ENCODE peak calls at places on chromosomes 3 and 15, in four cellular contexts. One of them, this sample, is unnamed.

GRCh38 chr3:175186511-175186910 is 327.4 kb downstream of the NAALADL2 start:
- DNase-seq in left lung: no peak
- DNase-seq in transverse colon: no peak
- DNase-seq in AG04450: no peak
- DNase-seq in this sample: no peak

GRCh38 chr3:122101646-122102045 is 46.5 kb downstream of the CD86 start:
- DNase-seq in left lung: no peak
- DNase-seq in transverse colon: no peak
- DNase-seq in AG04450: peak; percentile 24
- DNase-seq in this sample: no peak

GRCh38 chr3:155391104-155391503 is 97.6 kb upstream of the STRIT1 start:
- DNase-seq in left lung: no peak
- DNase-seq in transverse colon: no peak
- DNase-seq in AG04450: no peak
- DNase-seq in this sample: no peak

GRCh38 chr3:186381424-186382216 is 19.6 kb upstream of the DGKG start:
- DNase-seq in left lung: no peak
- DNase-seq in transverse colon: peak; percentile 22
- DNase-seq in AG04450: no peak
- DNase-seq in this sample: no peak

GRCh38 chr3:33004205-33004604 is 52.8 kb downstream of the CCR4 start:
- DNase-seq in left lung: no peak
- DNase-seq in transverse colon: no peak
- DNase-seq in AG04450: no peak
- DNase-seq in this sample: no peak

GRCh38 chr3:192917258-192917507 is 473 bp downstream of the MB21D2 start:
- DNase-seq in left lung: no peak
- DNase-seq in transverse colon: no peak
- DNase-seq in AG04450: no peak
- DNase-seq in this sample: no peak

GRCh38 chr15:65796610-65797012 is 4.5 kb upstream of the DENND4A start:
- DNase-seq in left lung: no peak
- DNase-seq in transverse colon: no peak
- DNase-seq in AG04450: no peak
- DNase-seq in this sample: no peak

GRCh38 chr3:57078366-57079220 is 18.1 kb downstream of the SPATA12 start:
- DNase-seq in left lung: peak; percentile 85
- DNase-seq in transverse colon: peak; percentile 66
- DNase-seq in AG04450: no peak
- DNase-seq in this sample: no peak

GRCh38 chr3:182713743-182714517 is 79.4 kb upstream of the ATP11B start:
- DNase-seq in left lung: no peak
- DNase-seq in transverse colon: no peak
- DNase-seq in AG04450: peak; percentile 36
- DNase-seq in this sample: no peak

GRCh38 chr3:138082992-138083386 is 32.4 kb downstream of the DZIP1L start:
- DNase-seq in left lung: no peak
- DNase-seq in transverse colon: no peak
- DNase-seq in AG04450: no peak
- DNase-seq in this sample: no peak

GRCh38 chr3:190491533-190492054 is 22.3 kb upstream of the IL1RAP start:
- DNase-seq in left lung: no peak
- DNase-seq in transverse colon: no peak
- DNase-seq in AG04450: no peak
- DNase-seq in this sample: no peak

GRCh38 chr15:78680416-78681068 is 39.5 kb upstream of the CHRNB4 start:
- DNase-seq in left lung: no peak
- DNase-seq in transverse colon: no peak
- DNase-seq in AG04450: no peak
- DNase-seq in this sample: no peak

GRCh38 chr15:95853350-95853749 is 477.1 kb upstream of the NR2F2 start:
- DNase-seq in left lung: no peak
- DNase-seq in transverse colon: no peak
- DNase-seq in AG04450: no peak
- DNase-seq in this sample: no peak

GRCh38 chr15:96344706-96345559 is 14.4 kb downstream of the NR2F2 start:
- DNase-seq in left lung: no peak
- DNase-seq in transverse colon: no peak
- DNase-seq in AG04450: no peak
- DNase-seq in this sample: no peak

GRCh38 chr15:80777836-80778620 is 1.1 kb upstream of the CEMIP start:
- DNase-seq in left lung: no peak
- DNase-seq in transverse colon: no peak
- DNase-seq in AG04450: no peak
- DNase-seq in this sample: no peak

GRCh38 chr3:69080233-69080644 is at the start of gene UBA3:
- DNase-seq in left lung: peak; percentile 99
- DNase-seq in transverse colon: peak; percentile 95
- DNase-seq in AG04450: no peak
- DNase-seq in this sample: peak; percentile 88

GRCh38 chr3:13229291-13229949 is 156.2 kb upstream of the IQSEC1 start:
- DNase-seq in left lung: peak; percentile 14
- DNase-seq in transverse colon: no peak
- DNase-seq in AG04450: no peak
- DNase-seq in this sample: no peak

GRCh38 chr3:19522305-19522704 is 374.0 kb downstream of the KCNH8 start:
- DNase-seq in left lung: no peak
- DNase-seq in transverse colon: no peak
- DNase-seq in AG04450: no peak
- DNase-seq in this sample: no peak

GRCh38 chr3:7657214-7658112 is 796.5 kb downstream of the GRM7 start:
- DNase-seq in left lung: no peak
- DNase-seq in transverse colon: no peak
- DNase-seq in AG04450: no peak
- DNase-seq in this sample: no peak

GRCh38 chr15:58459562-58459961 is 27.8 kb downstream of the LIPC start:
- DNase-seq in left lung: peak; percentile 81
- DNase-seq in transverse colon: peak; percentile 55
- DNase-seq in AG04450: no peak
- DNase-seq in this sample: no peak

GRCh38 chr3:47089605-47090004 is 74.3 kb downstream of the SETD2 start:
- DNase-seq in left lung: no peak
- DNase-seq in transverse colon: no peak
- DNase-seq in AG04450: no peak
- DNase-seq in this sample: no peak

GRCh38 chr15:50562735-50563640 is 16.5 kb upstream of the USP50 start:
- DNase-seq in left lung: no peak
- DNase-seq in transverse colon: no peak
- DNase-seq in AG04450: no peak
- DNase-seq in this sample: no peak

GRCh38 chr15:49506341-49506740 is 83.3 kb downstream of the FGF7 start:
- DNase-seq in left lung: no peak
- DNase-seq in transverse colon: no peak
- DNase-seq in AG04450: no peak
- DNase-seq in this sample: no peak

GRCh38 chr3:38640661-38641441 is 8.6 kb downstream of the SCN5A start:
- DNase-seq in left lung: no peak
- DNase-seq in transverse colon: no peak
- DNase-seq in AG04450: no peak
- DNase-seq in this sample: no peak

DNA sequence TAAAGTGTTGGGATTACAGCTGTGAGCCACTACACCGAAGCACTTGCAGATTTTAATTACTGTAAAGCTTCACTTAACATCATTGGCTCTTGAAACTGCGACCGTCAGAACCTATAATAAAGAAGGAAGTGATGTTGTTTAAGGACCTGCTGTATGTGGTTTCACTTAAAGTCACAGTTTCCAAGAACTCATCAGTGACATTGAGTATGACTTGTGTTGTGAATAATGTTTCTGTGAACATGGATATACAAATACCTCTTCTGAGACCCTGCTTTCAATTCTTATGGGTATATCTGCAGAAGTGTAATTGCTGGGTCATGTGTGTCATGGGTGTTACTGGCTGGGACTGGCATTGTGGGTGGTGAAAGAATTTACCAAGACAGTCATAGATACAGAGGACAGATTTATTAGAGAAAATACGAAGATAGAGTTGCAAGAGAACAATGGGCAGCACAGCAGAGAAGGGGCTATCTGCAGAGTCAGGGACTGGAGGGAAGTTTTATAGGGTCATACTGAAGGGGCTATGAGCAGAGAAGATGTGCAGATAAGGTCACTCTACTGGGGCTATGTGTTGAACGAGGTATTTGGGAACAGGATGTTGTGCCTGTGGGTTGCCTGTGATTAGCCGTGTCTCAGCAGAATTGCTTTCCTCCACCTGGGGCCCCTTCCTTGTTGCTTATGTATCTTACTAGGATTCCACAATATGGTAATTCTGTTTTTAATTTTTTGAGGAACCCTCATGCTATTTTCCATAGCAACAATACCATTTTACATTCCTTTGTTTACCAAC is 4.5 kb downstream of the NDUFB5 start:
- DNase-seq in left lung: no peak
- DNase-seq in transverse colon: no peak
- DNase-seq in AG04450: no peak
- DNase-seq in this sample: no peak
- H3K4me3 ChIP-seq in left lung: no peak overlapping the region
- H3K4me3 ChIP-seq in transverse colon: no peak overlapping the region
- H3K4me3 ChIP-seq in AG04450: no peak overlapping the region
- H3K4me3 ChIP-seq in this sample: no peak overlapping the region

GRCh38 chr3:152299243-152299976 is 30.7 kb downstream of the MBNL1 start:
- DNase-seq in left lung: no peak
- DNase-seq in transverse colon: no peak
- DNase-seq in AG04450: no peak
- DNase-seq in this sample: no peak
- TF ChIP-seq CTCF in left lung: no peak
- TF ChIP-seq CTCF in transverse colon: no peak
- TF ChIP-seq CTCF in AG04450: no peak
- TF ChIP-seq CTCF in this sample: no peak

GRCh38 chr3:128549283-128550112 is 56.5 kb upstream of the GATA2 start:
- DNase-seq in left lung: no peak
- DNase-seq in transverse colon: no peak
- DNase-seq in AG04450: peak; percentile 36
- DNase-seq in this sample: no peak

GRCh38 chr3:128550113-128550440 is 57.1 kb upstream of the GATA2 start:
- DNase-seq in left lung: no peak
- DNase-seq in transverse colon: no peak
- DNase-seq in AG04450: no peak
- DNase-seq in this sample: no peak

GRCh38 chr3:128547368-128547987 is 54.5 kb upstream of the GATA2 start:
- DNase-seq in left lung: no peak
- DNase-seq in transverse colon: no peak
- DNase-seq in AG04450: no peak
- DNase-seq in this sample: no peak

GRCh38 chr3:128548011-128548410 is 55.0 kb upstream of the GATA2 start:
- DNase-seq in left lung: no peak
- DNase-seq in transverse colon: no peak
- DNase-seq in AG04450: no peak
- DNase-seq in this sample: no peak

GRCh38 chr3:128548426-128549282 is 55.7 kb upstream of the GATA2 start:
- DNase-seq in left lung: no peak
- DNase-seq in transverse colon: no peak
- DNase-seq in AG04450: no peak
- DNase-seq in this sample: no peak
- H3K27ac ChIP-seq in left lung: peak overlapping the region; percentile 55
- H3K27ac ChIP-seq in transverse colon: no peak overlapping the region
- H3K27ac ChIP-seq in AG04450: peak overlapping the region; percentile 58
- H3K27ac ChIP-seq in this sample: no peak overlapping the region

GRCh38 chr3:127749787-127750225 is 72.5 kb downstream of the MGLL start:
- DNase-seq in left lung: no peak
- DNase-seq in transverse colon: no peak
- DNase-seq in AG04450: no peak
- DNase-seq in this sample: no peak
- H3K4me3 ChIP-seq in left lung: no peak overlapping the region
- H3K4me3 ChIP-seq in transverse colon: no peak overlapping the region
- H3K4me3 ChIP-seq in AG04450: no peak overlapping the region
- H3K4me3 ChIP-seq in this sample: no peak overlapping the region

GRCh38 chr15:35444557-35445204 is 101.3 kb downstream of the DPH6 start:
- DNase-seq in left lung: no peak
- DNase-seq in transverse colon: no peak
- DNase-seq in AG04450: no peak
- DNase-seq in this sample: no peak
- TF ChIP-seq CTCF in left lung: peak; percentile 84
- TF ChIP-seq CTCF in transverse colon: peak; percentile 76
- TF ChIP-seq CTCF in AG04450: peak; percentile 82
- TF ChIP-seq CTCF in this sample: peak; percentile 74

GRCh38 chr15:90713081-90713480 is 4.1 kb upstream of the BLM start:
- DNase-seq in left lung: no peak
- DNase-seq in transverse colon: no peak
- DNase-seq in AG04450: no peak
- DNase-seq in this sample: no peak
- H3K27ac ChIP-seq in left lung: no peak overlapping the region
- H3K27ac ChIP-seq in transverse colon: no peak overlapping the region
- H3K27ac ChIP-seq in AG04450: no peak overlapping the region
- H3K27ac ChIP-seq in this sample: no peak overlapping the region

DNA sequence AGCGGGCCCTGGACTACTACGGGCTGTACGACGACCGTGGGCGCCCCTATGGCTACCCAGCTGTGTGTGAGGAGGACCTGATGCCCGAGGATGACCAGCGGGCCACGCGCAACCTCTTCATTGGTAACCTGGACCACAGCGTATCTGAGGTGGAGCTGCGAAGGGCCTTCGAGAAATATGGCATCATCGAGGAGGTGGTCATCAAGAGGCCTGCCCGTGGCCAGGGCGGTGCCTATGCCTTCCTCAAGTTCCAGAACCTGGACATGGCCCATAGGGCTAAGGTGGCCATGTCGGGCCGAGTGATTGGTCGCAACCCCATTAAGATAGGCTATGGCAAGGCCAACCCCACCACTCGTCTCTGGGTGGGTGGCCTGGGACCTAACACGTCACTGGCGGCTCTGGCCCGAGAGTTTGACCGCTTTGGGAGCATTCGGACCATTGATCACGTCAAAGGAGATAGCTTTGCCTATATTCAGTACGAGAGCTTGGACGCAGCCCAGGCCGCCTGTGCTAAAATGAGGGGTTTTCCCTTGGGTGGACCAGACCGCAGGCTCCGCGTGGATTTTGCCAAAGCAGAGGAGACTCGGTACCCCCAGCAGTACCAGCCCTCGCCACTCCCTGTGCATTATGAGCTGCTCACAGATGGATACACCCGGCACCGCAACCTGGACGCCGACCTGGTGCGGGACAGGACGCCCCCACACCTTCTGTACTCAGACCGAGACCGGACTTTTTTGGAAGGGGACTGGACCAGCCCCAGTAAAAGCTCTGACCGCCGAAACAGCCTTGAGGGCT is 1.4 kb downstream of the RBM15B start:
- DNase-seq in left lung: peak; percentile 74
- DNase-seq in transverse colon: no peak
- DNase-seq in AG04450: no peak
- DNase-seq in this sample: no peak
- H3K4me3 ChIP-seq in left lung: peak overlapping the region; percentile 70
- H3K4me3 ChIP-seq in transverse colon: peak overlapping the region; percentile 87
- H3K4me3 ChIP-seq in AG04450: peak overlapping the region; percentile 72
- H3K4me3 ChIP-seq in this sample: peak overlapping the region; percentile 72

GRCh38 chr3:142007710-142008399 is 131.4 kb downstream of the ATP1B3 start:
- DNase-seq in left lung: no peak
- DNase-seq in transverse colon: no peak
- DNase-seq in AG04450: no peak
- DNase-seq in this sample: no peak
- TF ChIP-seq CTCF in left lung: no peak
- TF ChIP-seq CTCF in transverse colon: no peak
- TF ChIP-seq CTCF in AG04450: no peak
- TF ChIP-seq CTCF in this sample: no peak